ENCODE peak calls at places on chromosomes 16 and 17, in four cellular contexts. T is fibroblast of mammary gland, L is kidney epithelial cell, R is HL-60. O is an unnamed sample.

GRCh38 chr16:83793179-83793578 is 14.6 kb upstream of the HSBP1 start:
- DNase-seq in T (no peak), L (no peak), R (no peak), O (no peak)

GRCh38 chr17:66645259-66645658 is 189.7 kb upstream of the CACNG5 start:
- DNase-seq in T (no peak), L (no peak), R (no peak), O (no peak)

GRCh38 chr16:55832788-55833583 is at the start of gene CES1:
- DNase-seq in T (no peak), L (no peak), R (peak), O (no peak)

GRCh38 chr17:10792156-10792555 is 11.7 kb downstream of the TMEM238L start:
- DNase-seq in T (no peak), L (no peak), R (no peak), O (no peak)

GRCh38 chr16:66322174-66322573 is 44.3 kb upstream of the CDH5 start:
- DNase-seq in T (no peak), L (no peak), R (no peak), O (no peak)

GRCh38 chr16:21980032-21980431 is 20.9 kb downstream of the PDZD9 start:
- DNase-seq in T (no peak), L (no peak), R (no peak), O (no peak)

GRCh38 chr17:48613862-48614694 is 1.0 kb downstream of the HOXB8 start:
- DNase-seq in T (no peak), L (no peak), R (no peak), O (no peak)

GRCh38 chr17:5249615-5250014 is 15.0 kb upstream of the SCIMP start:
- DNase-seq in T (peak), L (peak), R (no peak), O (peak)

GRCh38 chr17:31272236-31272635 is 24.8 kb downstream of the OMG start:
- DNase-seq in T (no peak), L (no peak), R (no peak), O (no peak)

GRCh38 chr16:49622084-49622390 is 233.9 kb downstream of the ZNF423 start:
- DNase-seq in T (no peak), L (no peak), R (no peak), O (no peak)

GRCh38 chr17:48074322-48075054 is 26.3 kb downstream of the NFE2L1 start:
- DNase-seq in T (peak), L (peak), R (no peak), O (peak)

GRCh38 chr17:34519286-34519685 is 60.1 kb upstream of the TMEM132E start:
- DNase-seq in T (peak), L (no peak), R (peak), O (no peak)

GRCh38 chr16:70737377-70738082 is 51.7 kb upstream of the MTSS2 start:
- DNase-seq in T (peak), L (no peak), R (no peak), O (peak)

GRCh38 chr17:82217530-82218204 is 5.0 kb upstream of the CCDC57 start:
- DNase-seq in T (peak), L (no peak), R (peak), O (peak)

GRCh38 chr17:82215972-82216300 is 3.3 kb upstream of the CCDC57 start:
- DNase-seq in T (no peak), L (no peak), R (no peak), O (no peak)

GRCh38 chr17:82217120-82217529 is 4.5 kb upstream of the CCDC57 start:
- DNase-seq in T (no peak), L (no peak), R (no peak), O (no peak)

GRCh38 chr17:82215095-82215971 is 2.7 kb upstream of the CCDC57 start:
- DNase-seq in T (no peak), L (no peak), R (peak), O (no peak)

GRCh38 chr17:82216301-82217119 is 3.9 kb upstream of the CCDC57 start:
- DNase-seq in T (peak), L (no peak), R (peak), O (peak)
- TF ChIP-seq CTCF in T (no peak), L (no peak), R (no peak), O (no peak)

GRCh38 chr16:31213877-31214704 is at the start of gene TRIM72:
- DNase-seq in T (no peak), L (no peak), R (no peak), O (no peak)
- H3K4me3 ChIP-seq in T (peak), L (no peak), R (no peak), O (peak)

DNA sequence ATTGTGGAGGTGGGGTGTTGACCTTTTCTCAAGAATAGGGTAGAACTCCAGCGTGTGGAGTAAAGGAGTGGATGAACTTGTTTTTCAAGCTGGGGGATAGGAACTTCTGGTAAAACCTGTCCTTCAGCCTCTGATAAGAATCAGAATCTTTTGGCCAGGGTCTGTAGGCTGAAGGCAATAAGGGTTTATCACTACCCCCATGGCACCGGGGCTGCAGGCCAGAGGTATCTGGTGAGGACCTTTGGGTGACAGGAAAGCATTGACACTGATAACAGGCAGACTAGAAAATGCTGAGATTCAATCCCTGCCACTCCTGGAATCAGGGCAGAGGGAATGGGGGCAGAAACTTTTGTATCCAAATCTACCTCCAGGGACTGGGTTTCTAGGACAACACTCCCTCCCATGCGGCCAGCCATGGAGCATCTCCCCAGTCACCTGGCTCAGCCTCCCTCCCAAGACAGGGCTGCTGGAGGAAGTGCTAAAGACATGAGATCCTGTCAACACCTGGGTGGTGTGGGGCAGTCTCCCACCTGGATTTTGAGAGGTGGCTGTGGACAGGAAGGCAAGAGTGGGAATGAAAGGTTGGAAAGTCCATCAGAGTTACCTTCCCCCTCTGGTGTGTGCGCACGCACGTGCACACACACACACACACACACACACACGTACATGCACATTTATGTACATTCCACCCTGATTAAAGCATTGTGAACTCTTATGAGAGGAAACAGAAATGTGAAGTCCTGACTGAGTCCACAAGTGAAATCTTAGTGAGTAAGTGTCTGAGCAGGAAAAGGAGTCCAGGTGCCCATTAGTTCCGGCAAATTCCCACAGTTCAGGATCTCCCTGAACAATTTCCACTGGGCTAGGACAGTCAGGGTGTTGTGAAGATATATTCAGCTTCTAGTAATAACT is 53.1 kb upstream of the MARCHF10 start:
- DNase-seq in T (no peak), L (no peak), R (no peak), O (no peak)
- TF ChIP-seq CTCF in T (no peak), L (no peak), R (no peak), O (no peak)

GRCh38 chr16:79083879-79084278 is 516.7 kb downstream of the MAF start:
- DNase-seq in T (no peak), L (no peak), R (no peak), O (no peak)
- H3K4me3 ChIP-seq in T (no peak), L (no peak), R (no peak), O (no peak)

GRCh38 chr16:10376229-10376628 is 9.6 kb upstream of the ATF7IP2 start:
- DNase-seq in T (no peak), L (no peak), R (no peak), O (no peak)
- TF ChIP-seq CTCF in T (no peak), L (no peak), R (no peak), O (no peak)

GRCh38 chr16:72008424-72009216 is at the start of gene DHODH:
- DNase-seq in T (peak), L (peak), R (peak), O (peak)
- H3K4me3 ChIP-seq in T (peak), L (peak), R (peak), O (peak)

DNA sequence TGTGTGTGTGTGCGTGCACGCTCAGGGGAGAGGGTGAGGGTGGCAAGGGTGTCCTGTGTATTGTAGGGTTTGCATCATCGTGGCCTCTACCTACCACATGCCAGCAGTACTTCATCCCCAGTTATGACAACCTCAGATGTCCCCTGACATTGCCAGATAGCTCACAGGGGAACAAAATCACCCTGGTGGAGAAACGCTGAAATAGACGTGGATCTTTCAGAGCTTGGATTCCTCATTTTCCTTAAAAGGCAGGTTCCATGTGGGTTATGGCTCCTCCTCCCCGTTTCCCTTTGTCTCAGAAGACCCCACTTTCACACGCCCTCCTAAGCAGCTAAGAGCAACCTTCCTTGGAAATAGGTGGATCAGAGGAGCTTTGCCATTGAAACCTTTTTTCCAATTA is 75.2 kb upstream of the IRX3 start:
- DNase-seq in T (no peak), L (no peak), R (no peak), O (no peak)
- TF ChIP-seq CTCF in T (peak), L (no peak), R (no peak), O (peak)

GRCh38 chr16:3882531-3882930 is 2.0 kb upstream of the CREBBP start:
- DNase-seq in T (no peak), L (no peak), R (no peak), O (no peak)
- H3K4me3 ChIP-seq in T (no peak), L (no peak), R (no peak), O (no peak)

GRCh38 chr17:78716814-78717393 is 65.2 kb downstream of the CYTH1 start:
- DNase-seq in T (peak), L (no peak), R (no peak), O (no peak)
- TF ChIP-seq CTCF in T (no peak), L (no peak), R (no peak), O (no peak)